ENCODE peak calls at places on chromosomes 3 and 15, in eight cellular contexts. One of them, this sample, is unnamed.

GRCh38 chr3:73206006-73206405 is 144.5 kb downstream of the EBLN2 start:
- DNase-seq in stomach: no peak
- DNase-seq in brain microvascular endothelial cell: no peak
- DNase-seq in mesothelial cell of epicardium: no peak
- DNase-seq in cardiac fibroblast: no peak
- DNase-seq in neural crest cell: no peak
- DNase-seq in transverse colon: no peak
- DNase-seq in A549: no peak
- DNase-seq in this sample: no peak

GRCh38 chr3:127887321-127887720 is 27.7 kb upstream of the KBTBD12 start:
- DNase-seq in transverse colon: no peak
- DNase-seq in neural crest cell: no peak
- DNase-seq in stomach: no peak
- DNase-seq in mesothelial cell of epicardium: no peak
- DNase-seq in A549: no peak
- DNase-seq in brain microvascular endothelial cell: peak
- DNase-seq in cardiac fibroblast: no peak
- DNase-seq in this sample: no peak

GRCh38 chr3:126078866-126079265 is 5.1 kb downstream of the SLC41A3 start:
- DNase-seq in transverse colon: no peak
- DNase-seq in mesothelial cell of epicardium: no peak
- DNase-seq in A549: no peak
- DNase-seq in brain microvascular endothelial cell: no peak
- DNase-seq in neural crest cell: no peak
- DNase-seq in cardiac fibroblast: no peak
- DNase-seq in stomach: no peak
- DNase-seq in this sample: no peak

GRCh38 chr3:32321095-32321835 is 70.4 kb upstream of the CMTM7 start:
- DNase-seq in stomach: no peak
- DNase-seq in transverse colon: no peak
- DNase-seq in brain microvascular endothelial cell: peak
- DNase-seq in neural crest cell: no peak
- DNase-seq in A549: no peak
- DNase-seq in cardiac fibroblast: no peak
- DNase-seq in mesothelial cell of epicardium: no peak
- DNase-seq in this sample: no peak

GRCh38 chr3:176870451-176870850 is 326.8 kb downstream of the TBL1XR1 start:
- DNase-seq in mesothelial cell of epicardium: no peak
- DNase-seq in cardiac fibroblast: no peak
- DNase-seq in A549: no peak
- DNase-seq in stomach: no peak
- DNase-seq in neural crest cell: no peak
- DNase-seq in transverse colon: no peak
- DNase-seq in brain microvascular endothelial cell: no peak
- DNase-seq in this sample: no peak

GRCh38 chr3:13019243-13019701 is 54.0 kb downstream of the IQSEC1 start:
- DNase-seq in brain microvascular endothelial cell: peak
- DNase-seq in stomach: no peak
- DNase-seq in A549: no peak
- DNase-seq in cardiac fibroblast: peak
- DNase-seq in transverse colon: no peak
- DNase-seq in neural crest cell: peak
- DNase-seq in mesothelial cell of epicardium: peak
- DNase-seq in this sample: peak

GRCh38 chr15:52427804-52428203 is 100.9 kb downstream of the MYO5A start:
- DNase-seq in transverse colon: no peak
- DNase-seq in mesothelial cell of epicardium: no peak
- DNase-seq in A549: no peak
- DNase-seq in brain microvascular endothelial cell: peak
- DNase-seq in cardiac fibroblast: peak
- DNase-seq in neural crest cell: no peak
- DNase-seq in stomach: no peak
- DNase-seq in this sample: peak

GRCh38 chr3:10648181-10648580 is 142.8 kb upstream of the ATP2B2 start:
- DNase-seq in neural crest cell: no peak
- DNase-seq in cardiac fibroblast: no peak
- DNase-seq in transverse colon: no peak
- DNase-seq in mesothelial cell of epicardium: no peak
- DNase-seq in stomach: no peak
- DNase-seq in brain microvascular endothelial cell: no peak
- DNase-seq in A549: no peak
- DNase-seq in this sample: no peak

GRCh38 chr3:32782417-32782816 is 35.4 kb upstream of the TRIM71 start:
- DNase-seq in neural crest cell: no peak
- DNase-seq in mesothelial cell of epicardium: no peak
- DNase-seq in transverse colon: no peak
- DNase-seq in stomach: no peak
- DNase-seq in cardiac fibroblast: no peak
- DNase-seq in A549: no peak
- DNase-seq in brain microvascular endothelial cell: no peak
- DNase-seq in this sample: no peak

GRCh38 chr15:70008697-70009285 is 88.9 kb downstream of the TLE3 start:
- DNase-seq in neural crest cell: no peak
- DNase-seq in brain microvascular endothelial cell: no peak
- DNase-seq in A549: no peak
- DNase-seq in mesothelial cell of epicardium: no peak
- DNase-seq in transverse colon: no peak
- DNase-seq in stomach: no peak
- DNase-seq in cardiac fibroblast: no peak
- DNase-seq in this sample: no peak

GRCh38 chr3:151135548-151136337 is 50.3 kb downstream of the MED12L start:
- DNase-seq in cardiac fibroblast: no peak
- DNase-seq in stomach: peak
- DNase-seq in brain microvascular endothelial cell: no peak
- DNase-seq in A549: no peak
- DNase-seq in mesothelial cell of epicardium: no peak
- DNase-seq in transverse colon: no peak
- DNase-seq in neural crest cell: no peak
- DNase-seq in this sample: no peak

GRCh38 chr15:100682468-100682867 is 80.1 kb downstream of the ASB7 start:
- DNase-seq in neural crest cell: no peak
- DNase-seq in transverse colon: no peak
- DNase-seq in brain microvascular endothelial cell: no peak
- DNase-seq in A549: no peak
- DNase-seq in cardiac fibroblast: no peak
- DNase-seq in mesothelial cell of epicardium: no peak
- DNase-seq in stomach: no peak
- DNase-seq in this sample: no peak

GRCh38 chr3:8608791-8609171 is 35.8 kb downstream of the SSUH2 start:
- DNase-seq in mesothelial cell of epicardium: no peak
- DNase-seq in stomach: no peak
- DNase-seq in A549: no peak
- DNase-seq in neural crest cell: no peak
- DNase-seq in brain microvascular endothelial cell: no peak
- DNase-seq in cardiac fibroblast: no peak
- DNase-seq in transverse colon: no peak
- DNase-seq in this sample: no peak

GRCh38 chr3:146967786-146968185 is 362.6 kb upstream of the PLSCR5 start:
- DNase-seq in brain microvascular endothelial cell: no peak
- DNase-seq in stomach: no peak
- DNase-seq in transverse colon: no peak
- DNase-seq in mesothelial cell of epicardium: no peak
- DNase-seq in cardiac fibroblast: peak
- DNase-seq in A549: no peak
- DNase-seq in neural crest cell: no peak
- DNase-seq in this sample: no peak

GRCh38 chr15:22902981-22903380 is 64.5 kb downstream of the NIPA2 start:
- DNase-seq in neural crest cell: no peak
- DNase-seq in cardiac fibroblast: no peak
- DNase-seq in transverse colon: no peak
- DNase-seq in mesothelial cell of epicardium: no peak
- DNase-seq in brain microvascular endothelial cell: no peak
- DNase-seq in stomach: no peak
- DNase-seq in A549: no peak
- DNase-seq in this sample: no peak

GRCh38 chr15:36757189-36757814 is 177.9 kb downstream of the CDIN1 start:
- DNase-seq in cardiac fibroblast: peak
- DNase-seq in brain microvascular endothelial cell: peak
- DNase-seq in A549: no peak
- DNase-seq in stomach: no peak
- DNase-seq in neural crest cell: no peak
- DNase-seq in mesothelial cell of epicardium: no peak
- DNase-seq in transverse colon: no peak
- DNase-seq in this sample: no peak

DNA sequence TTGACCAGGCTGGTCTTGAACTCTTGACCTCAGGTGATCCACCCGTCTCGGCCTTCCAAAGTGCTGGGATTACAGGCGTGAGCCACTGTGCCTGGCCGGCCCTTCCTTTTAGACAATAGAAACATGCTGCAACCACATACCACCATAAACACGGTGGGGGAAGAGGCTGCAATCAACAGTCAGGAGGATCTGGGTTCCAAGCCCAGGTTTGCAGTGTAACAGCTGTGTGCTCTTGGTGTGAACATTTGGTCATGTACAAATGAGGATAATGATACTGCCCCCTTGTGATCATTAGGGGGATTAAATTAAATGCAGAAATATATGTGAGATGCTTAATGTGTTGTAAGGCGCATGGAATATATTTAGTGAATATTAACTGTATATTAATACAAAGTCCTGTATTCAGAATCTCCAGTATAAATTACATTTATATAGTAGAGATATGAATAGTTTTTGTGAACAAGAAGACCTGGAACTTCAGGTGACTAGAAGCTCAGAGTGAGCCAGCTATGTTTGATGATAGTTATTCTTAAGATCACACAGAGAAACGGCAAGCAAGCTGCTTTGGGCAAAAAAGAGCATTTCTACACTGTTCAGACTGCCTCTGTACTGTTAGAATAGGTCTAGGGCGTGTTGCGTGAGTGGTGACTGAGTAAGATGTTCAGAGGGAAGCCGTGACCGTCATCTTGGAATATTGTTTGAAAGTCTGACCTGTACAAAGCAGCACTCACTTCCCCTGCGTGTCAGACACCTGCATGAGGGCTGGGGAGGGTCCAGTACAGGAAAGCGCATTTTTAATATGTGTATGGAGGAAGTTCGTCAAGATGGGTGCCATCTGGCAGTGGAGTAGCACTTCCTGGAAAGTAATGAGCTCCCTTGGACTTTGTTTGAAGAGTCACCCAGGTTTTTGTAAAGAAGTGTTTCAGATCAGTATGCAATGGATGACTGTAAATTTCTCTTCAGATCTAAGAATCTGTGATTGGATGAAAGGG is 125.8 kb downstream of the PGPEP1L start:
- DNase-seq in neural crest cell: no peak
- DNase-seq in cardiac fibroblast: peak
- DNase-seq in brain microvascular endothelial cell: no peak
- DNase-seq in A549: no peak
- DNase-seq in stomach: no peak
- DNase-seq in transverse colon: no peak
- DNase-seq in mesothelial cell of epicardium: no peak
- DNase-seq in this sample: no peak
- TF ChIP-seq CTCF in neural crest cell: peak
- TF ChIP-seq CTCF in cardiac fibroblast: peak
- TF ChIP-seq CTCF in brain microvascular endothelial cell: peak
- TF ChIP-seq CTCF in A549: peak
- TF ChIP-seq CTCF in stomach: peak
- TF ChIP-seq CTCF in transverse colon: peak
- TF ChIP-seq CTCF in mesothelial cell of epicardium: peak
- TF ChIP-seq CTCF in this sample: peak

DNA sequence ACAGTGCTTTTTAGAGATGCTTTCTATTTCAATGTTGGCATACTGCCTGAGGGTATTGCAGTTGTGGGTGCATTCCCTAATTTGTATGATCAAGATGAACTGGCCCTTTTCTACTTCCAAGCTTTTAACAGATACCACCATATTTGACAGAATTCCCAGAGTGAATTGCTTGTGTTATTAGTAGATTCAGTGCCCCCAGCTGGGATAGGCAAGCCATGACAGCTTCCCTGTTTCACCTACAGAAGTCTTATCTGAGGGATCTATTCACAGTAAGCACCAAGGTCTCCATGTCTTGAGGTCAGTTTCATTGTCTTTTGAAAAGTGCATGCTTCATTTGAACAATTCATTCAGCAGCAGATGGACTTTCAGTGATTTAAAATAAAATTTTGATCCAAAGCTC is 68.8 kb upstream of the GOLGA6B start:
- DNase-seq in mesothelial cell of epicardium: no peak
- DNase-seq in brain microvascular endothelial cell: peak
- DNase-seq in neural crest cell: no peak
- DNase-seq in A549: no peak
- DNase-seq in transverse colon: no peak
- DNase-seq in stomach: no peak
- DNase-seq in cardiac fibroblast: peak
- DNase-seq in this sample: no peak
- TF ChIP-seq CTCF in mesothelial cell of epicardium: no peak
- TF ChIP-seq CTCF in brain microvascular endothelial cell: peak
- TF ChIP-seq CTCF in neural crest cell: no peak
- TF ChIP-seq CTCF in A549: no peak
- TF ChIP-seq CTCF in transverse colon: no peak
- TF ChIP-seq CTCF in stomach: no peak
- TF ChIP-seq CTCF in cardiac fibroblast: peak
- TF ChIP-seq CTCF in this sample: peak

GRCh38 chr15:42800731-42801474 is 64.0 kb upstream of the CDAN1 start:
- DNase-seq in stomach: no peak
- DNase-seq in brain microvascular endothelial cell: no peak
- DNase-seq in neural crest cell: peak
- DNase-seq in mesothelial cell of epicardium: no peak
- DNase-seq in A549: no peak
- DNase-seq in cardiac fibroblast: no peak
- DNase-seq in transverse colon: no peak
- DNase-seq in this sample: no peak
- TF ChIP-seq CTCF in stomach: no peak
- TF ChIP-seq CTCF in brain microvascular endothelial cell: peak
- TF ChIP-seq CTCF in neural crest cell: no peak
- TF ChIP-seq CTCF in mesothelial cell of epicardium: no peak
- TF ChIP-seq CTCF in A549: no peak
- TF ChIP-seq CTCF in cardiac fibroblast: no peak
- TF ChIP-seq CTCF in transverse colon: no peak
- TF ChIP-seq CTCF in this sample: no peak

GRCh38 chr15:72774696-72775383 is 8.7 kb downstream of the ADPGK start:
- DNase-seq in transverse colon: no peak
- DNase-seq in stomach: no peak
- DNase-seq in A549: no peak
- DNase-seq in neural crest cell: no peak
- DNase-seq in mesothelial cell of epicardium: no peak
- DNase-seq in brain microvascular endothelial cell: no peak
- DNase-seq in cardiac fibroblast: no peak
- DNase-seq in this sample: no peak

GRCh38 chr15:72771329-72771725 is 12.2 kb downstream of the ADPGK start:
- DNase-seq in cardiac fibroblast: no peak
- DNase-seq in mesothelial cell of epicardium: no peak
- DNase-seq in stomach: no peak
- DNase-seq in transverse colon: no peak
- DNase-seq in brain microvascular endothelial cell: no peak
- DNase-seq in neural crest cell: no peak
- DNase-seq in A549: no peak
- DNase-seq in this sample: no peak

GRCh38 chr15:72766780-72767179 is 16.8 kb downstream of the ADPGK start:
- DNase-seq in stomach: no peak
- DNase-seq in neural crest cell: no peak
- DNase-seq in mesothelial cell of epicardium: no peak
- DNase-seq in cardiac fibroblast: no peak
- DNase-seq in transverse colon: no peak
- DNase-seq in A549: no peak
- DNase-seq in brain microvascular endothelial cell: no peak
- DNase-seq in this sample: no peak

GRCh38 chr15:72766025-72766424 is 17.5 kb downstream of the ADPGK start:
- DNase-seq in neural crest cell: no peak
- DNase-seq in transverse colon: no peak
- DNase-seq in brain microvascular endothelial cell: no peak
- DNase-seq in A549: no peak
- DNase-seq in mesothelial cell of epicardium: no peak
- DNase-seq in stomach: no peak
- DNase-seq in cardiac fibroblast: no peak
- DNase-seq in this sample: no peak

GRCh38 chr15:72770673-72771328 is 12.8 kb downstream of the ADPGK start:
- DNase-seq in mesothelial cell of epicardium: no peak
- DNase-seq in brain microvascular endothelial cell: no peak
- DNase-seq in transverse colon: no peak
- DNase-seq in stomach: no peak
- DNase-seq in A549: peak
- DNase-seq in neural crest cell: no peak
- DNase-seq in cardiac fibroblast: no peak
- DNase-seq in this sample: no peak
- TF ChIP-seq CTCF in mesothelial cell of epicardium: peak
- TF ChIP-seq CTCF in brain microvascular endothelial cell: peak
- TF ChIP-seq CTCF in transverse colon: no peak
- TF ChIP-seq CTCF in stomach: no peak
- TF ChIP-seq CTCF in A549: no peak
- TF ChIP-seq CTCF in neural crest cell: peak
- TF ChIP-seq CTCF in cardiac fibroblast: peak
- TF ChIP-seq CTCF in this sample: peak